ENCODE peak calls at places on chromosomes 13 and 19, in eight cellular contexts. One of them, this sample, is unnamed.
A peak's percentile ranks its signal among the peaks of the same experiment; 100 is the strongest.

GRCh38 chr13:33075996-33076395 is 59.8 kb downstream of the KL start:
- DNase-seq in CD4-positive, alpha-beta T cell: no peak
- DNase-seq in astrocyte of the spinal cord: no peak
- DNase-seq in Peyer's patch: no peak
- DNase-seq in BJ: no peak
- DNase-seq in mammary epithelial cell: no peak
- DNase-seq in tibial nerve: no peak
- DNase-seq in AG09319: no peak
- DNase-seq in this sample: no peak

GRCh38 chr19:19405919-19406877 is 723 bp downstream of the GATAD2A start:
- DNase-seq in Peyer's patch: peak; percentile 70
- DNase-seq in AG09319: no peak
- DNase-seq in CD4-positive, alpha-beta T cell: no peak
- DNase-seq in astrocyte of the spinal cord: peak; percentile 51
- DNase-seq in tibial nerve: no peak
- DNase-seq in BJ: no peak
- DNase-seq in mammary epithelial cell: peak; percentile 50
- DNase-seq in this sample: no peak

GRCh38 chr19:49689133-49690072 is at the start of gene ADM5:
- DNase-seq in BJ: no peak
- DNase-seq in astrocyte of the spinal cord: no peak
- DNase-seq in Peyer's patch: peak; percentile 67
- DNase-seq in tibial nerve: no peak
- DNase-seq in mammary epithelial cell: no peak
- DNase-seq in AG09319: no peak
- DNase-seq in CD4-positive, alpha-beta T cell: no peak
- DNase-seq in this sample: peak; percentile 91

GRCh38 chr19:3895788-3896187 is 15.3 kb downstream of the ATCAY start:
- DNase-seq in mammary epithelial cell: no peak
- DNase-seq in astrocyte of the spinal cord: no peak
- DNase-seq in AG09319: no peak
- DNase-seq in BJ: no peak
- DNase-seq in Peyer's patch: no peak
- DNase-seq in CD4-positive, alpha-beta T cell: no peak
- DNase-seq in tibial nerve: no peak
- DNase-seq in this sample: no peak

GRCh38 chr19:58510084-58510862 is 1.5 kb downstream of the SLC27A5 start:
- DNase-seq in CD4-positive, alpha-beta T cell: no peak
- DNase-seq in AG09319: no peak
- DNase-seq in Peyer's patch: no peak
- DNase-seq in mammary epithelial cell: no peak
- DNase-seq in tibial nerve: no peak
- DNase-seq in astrocyte of the spinal cord: no peak
- DNase-seq in BJ: no peak
- DNase-seq in this sample: no peak

GRCh38 chr19:55212447-55212846 is 3.1 kb upstream of the PTPRH start:
- DNase-seq in tibial nerve: no peak
- DNase-seq in mammary epithelial cell: no peak
- DNase-seq in BJ: no peak
- DNase-seq in AG09319: no peak
- DNase-seq in Peyer's patch: peak; percentile 80
- DNase-seq in astrocyte of the spinal cord: no peak
- DNase-seq in CD4-positive, alpha-beta T cell: peak; percentile 4
- DNase-seq in this sample: no peak

GRCh38 chr19:1070931-1071791 is 4.2 kb downstream of the ARHGAP45 start:
- DNase-seq in mammary epithelial cell: no peak
- DNase-seq in AG09319: no peak
- DNase-seq in astrocyte of the spinal cord: no peak
- DNase-seq in Peyer's patch: no peak
- DNase-seq in tibial nerve: no peak
- DNase-seq in BJ: no peak
- DNase-seq in CD4-positive, alpha-beta T cell: no peak
- DNase-seq in this sample: no peak

GRCh38 chr13:19685445-19685844 is 52.0 kb downstream of the MPHOSPH8 start:
- DNase-seq in mammary epithelial cell: no peak
- DNase-seq in tibial nerve: no peak
- DNase-seq in astrocyte of the spinal cord: no peak
- DNase-seq in AG09319: no peak
- DNase-seq in BJ: no peak
- DNase-seq in Peyer's patch: no peak
- DNase-seq in CD4-positive, alpha-beta T cell: no peak
- DNase-seq in this sample: no peak

GRCh38 chr13:101915333-101915732 is 462.9 kb downstream of the ITGBL1 start:
- DNase-seq in Peyer's patch: no peak
- DNase-seq in BJ: no peak
- DNase-seq in mammary epithelial cell: no peak
- DNase-seq in astrocyte of the spinal cord: no peak
- DNase-seq in CD4-positive, alpha-beta T cell: no peak
- DNase-seq in tibial nerve: no peak
- DNase-seq in AG09319: no peak
- DNase-seq in this sample: no peak

GRCh38 chr13:47499358-47500150 is 501.5 kb downstream of the SUCLA2 start:
- DNase-seq in tibial nerve: no peak
- DNase-seq in Peyer's patch: no peak
- DNase-seq in AG09319: peak; percentile 64
- DNase-seq in astrocyte of the spinal cord: peak; percentile 92
- DNase-seq in mammary epithelial cell: peak; percentile 81
- DNase-seq in BJ: peak; percentile 77
- DNase-seq in CD4-positive, alpha-beta T cell: no peak
- DNase-seq in this sample: no peak

GRCh38 chr19:42024622-42025111 is 30.6 kb upstream of the ATP1A3 start:
- DNase-seq in mammary epithelial cell: no peak
- DNase-seq in Peyer's patch: no peak
- DNase-seq in AG09319: peak; percentile 14
- DNase-seq in tibial nerve: no peak
- DNase-seq in CD4-positive, alpha-beta T cell: no peak
- DNase-seq in astrocyte of the spinal cord: no peak
- DNase-seq in BJ: peak; percentile 44
- DNase-seq in this sample: peak; percentile 25

GRCh38 chr13:70108276-70108845 is at the start of gene KLHL1:
- DNase-seq in Peyer's patch: no peak
- DNase-seq in tibial nerve: no peak
- DNase-seq in CD4-positive, alpha-beta T cell: no peak
- DNase-seq in BJ: no peak
- DNase-seq in astrocyte of the spinal cord: no peak
- DNase-seq in AG09319: no peak
- DNase-seq in mammary epithelial cell: no peak
- DNase-seq in this sample: no peak

GRCh38 chr13:51107996-51108395 is 3.1 kb downstream of the C13orf42 start:
- DNase-seq in mammary epithelial cell: no peak
- DNase-seq in Peyer's patch: no peak
- DNase-seq in CD4-positive, alpha-beta T cell: no peak
- DNase-seq in tibial nerve: no peak
- DNase-seq in BJ: no peak
- DNase-seq in AG09319: no peak
- DNase-seq in astrocyte of the spinal cord: no peak
- DNase-seq in this sample: no peak

GRCh38 chr13:63625869-63626268 is 2210.2 kb upstream of the PCDH20 start:
- DNase-seq in astrocyte of the spinal cord: peak; percentile 15
- DNase-seq in AG09319: no peak
- DNase-seq in mammary epithelial cell: no peak
- DNase-seq in BJ: no peak
- DNase-seq in Peyer's patch: no peak
- DNase-seq in tibial nerve: no peak
- DNase-seq in CD4-positive, alpha-beta T cell: no peak
- DNase-seq in this sample: no peak

GRCh38 chr19:11261902-11262839 is at the start of gene DOCK6:
- DNase-seq in astrocyte of the spinal cord: no peak
- DNase-seq in mammary epithelial cell: no peak
- DNase-seq in CD4-positive, alpha-beta T cell: no peak
- DNase-seq in AG09319: no peak
- DNase-seq in Peyer's patch: peak; percentile 66
- DNase-seq in tibial nerve: no peak
- DNase-seq in BJ: no peak
- DNase-seq in this sample: no peak

GRCh38 chr13:41019027-41019487 is at the start of gene ELF1:
- DNase-seq in tibial nerve: no peak
- DNase-seq in mammary epithelial cell: peak; percentile 90
- DNase-seq in BJ: no peak
- DNase-seq in Peyer's patch: peak; percentile 91
- DNase-seq in astrocyte of the spinal cord: peak; percentile 70
- DNase-seq in CD4-positive, alpha-beta T cell: peak; percentile 49
- DNase-seq in AG09319: no peak
- DNase-seq in this sample: no peak

GRCh38 chr19:4575978-4576933 is 16.8 kb upstream of the SEMA6B start:
- DNase-seq in tibial nerve: peak; percentile 56
- DNase-seq in CD4-positive, alpha-beta T cell: peak; percentile 62
- DNase-seq in mammary epithelial cell: no peak
- DNase-seq in astrocyte of the spinal cord: peak; percentile 38
- DNase-seq in BJ: no peak
- DNase-seq in Peyer's patch: peak; percentile 83
- DNase-seq in AG09319: no peak
- DNase-seq in this sample: peak; percentile 94

GRCh38 chr13:110629735-110630134 is 14.4 kb downstream of the NAXD start:
- DNase-seq in Peyer's patch: no peak
- DNase-seq in tibial nerve: no peak
- DNase-seq in astrocyte of the spinal cord: no peak
- DNase-seq in BJ: no peak
- DNase-seq in AG09319: no peak
- DNase-seq in mammary epithelial cell: no peak
- DNase-seq in CD4-positive, alpha-beta T cell: no peak
- DNase-seq in this sample: no peak

GRCh38 chr13:39144941-39145533 is 106.8 kb downstream of the NHLRC3 start:
- DNase-seq in astrocyte of the spinal cord: peak; percentile 62
- DNase-seq in mammary epithelial cell: peak; percentile 54
- DNase-seq in tibial nerve: peak; percentile 35
- DNase-seq in AG09319: peak; percentile 43
- DNase-seq in CD4-positive, alpha-beta T cell: no peak
- DNase-seq in Peyer's patch: peak; percentile 76
- DNase-seq in BJ: peak; percentile 11
- DNase-seq in this sample: peak; percentile 57

GRCh38 chr13:110269509-110270185 is 37.3 kb downstream of the COL4A1 start:
- DNase-seq in Peyer's patch: peak; percentile 19
- DNase-seq in tibial nerve: no peak
- DNase-seq in astrocyte of the spinal cord: no peak
- DNase-seq in mammary epithelial cell: no peak
- DNase-seq in AG09319: no peak
- DNase-seq in CD4-positive, alpha-beta T cell: no peak
- DNase-seq in BJ: no peak
- DNase-seq in this sample: peak; percentile 76

GRCh38 chr13:80389073-80390038 is 48.4 kb upstream of the SPRY2 start:
- DNase-seq in mammary epithelial cell: no peak
- DNase-seq in Peyer's patch: no peak
- DNase-seq in CD4-positive, alpha-beta T cell: no peak
- DNase-seq in tibial nerve: no peak
- DNase-seq in astrocyte of the spinal cord: no peak
- DNase-seq in BJ: no peak
- DNase-seq in AG09319: no peak
- DNase-seq in this sample: no peak

GRCh38 chr19:48520134-48520533 is 8.5 kb upstream of the LMTK3 start:
- DNase-seq in BJ: no peak
- DNase-seq in astrocyte of the spinal cord: no peak
- DNase-seq in Peyer's patch: no peak
- DNase-seq in mammary epithelial cell: no peak
- DNase-seq in tibial nerve: no peak
- DNase-seq in CD4-positive, alpha-beta T cell: no peak
- DNase-seq in AG09319: no peak
- DNase-seq in this sample: no peak

DNA sequence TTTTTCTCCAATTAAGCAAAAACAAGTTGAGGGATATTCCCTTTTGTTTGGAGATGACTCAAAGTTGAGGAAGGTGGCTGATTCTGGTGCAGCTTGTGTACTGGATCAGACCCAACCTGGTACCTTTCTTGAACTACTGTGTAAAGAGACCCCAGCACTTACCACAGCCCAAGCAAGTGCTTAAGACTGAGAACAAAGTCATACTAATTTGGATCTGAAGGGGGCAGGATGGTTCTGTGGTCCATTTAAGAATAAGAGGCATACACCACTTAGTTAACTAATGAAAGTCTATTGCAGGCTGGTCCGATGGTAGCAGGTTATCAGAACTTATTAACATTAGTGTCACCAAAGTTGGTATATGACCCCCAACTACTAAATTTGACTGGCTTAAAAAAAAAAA is 6.3 kb downstream of the THSD1 start:
- DNase-seq in CD4-positive, alpha-beta T cell: no peak
- DNase-seq in Peyer's patch: no peak
- DNase-seq in tibial nerve: no peak
- DNase-seq in BJ: no peak
- DNase-seq in astrocyte of the spinal cord: no peak
- DNase-seq in AG09319: no peak
- DNase-seq in mammary epithelial cell: no peak
- DNase-seq in this sample: no peak
- TF ChIP-seq CTCF in CD4-positive, alpha-beta T cell: no peak
- TF ChIP-seq CTCF in Peyer's patch: no peak
- TF ChIP-seq CTCF in tibial nerve: no peak
- TF ChIP-seq CTCF in BJ: peak; percentile 7
- TF ChIP-seq CTCF in astrocyte of the spinal cord: no peak
- TF ChIP-seq CTCF in AG09319: no peak
- TF ChIP-seq CTCF in mammary epithelial cell: peak; percentile 41
- TF ChIP-seq CTCF in this sample: no peak

GRCh38 chr13:67844544-67844943 is 614.4 kb upstream of the PCDH9 start:
- DNase-seq in BJ: no peak
- DNase-seq in AG09319: no peak
- DNase-seq in CD4-positive, alpha-beta T cell: no peak
- DNase-seq in astrocyte of the spinal cord: peak; percentile 14
- DNase-seq in mammary epithelial cell: no peak
- DNase-seq in tibial nerve: no peak
- DNase-seq in Peyer's patch: no peak
- DNase-seq in this sample: no peak

GRCh38 chr13:67841071-67841470 is 610.9 kb upstream of the PCDH9 start:
- DNase-seq in Peyer's patch: no peak
- DNase-seq in astrocyte of the spinal cord: no peak
- DNase-seq in AG09319: no peak
- DNase-seq in BJ: no peak
- DNase-seq in mammary epithelial cell: no peak
- DNase-seq in tibial nerve: no peak
- DNase-seq in CD4-positive, alpha-beta T cell: no peak
- DNase-seq in this sample: no peak
- TF ChIP-seq CTCF in Peyer's patch: no peak
- TF ChIP-seq CTCF in astrocyte of the spinal cord: no peak
- TF ChIP-seq CTCF in AG09319: no peak
- TF ChIP-seq CTCF in BJ: no peak
- TF ChIP-seq CTCF in mammary epithelial cell: no peak
- TF ChIP-seq CTCF in tibial nerve: no peak
- TF ChIP-seq CTCF in CD4-positive, alpha-beta T cell: no peak
- TF ChIP-seq CTCF in this sample: no peak

GRCh38 chr13:76884167-76884566 is 2.0 kb downstream of the KCTD12 start:
- DNase-seq in AG09319: no peak
- DNase-seq in Peyer's patch: peak; percentile 53
- DNase-seq in BJ: no peak
- DNase-seq in astrocyte of the spinal cord: peak; percentile 30
- DNase-seq in CD4-positive, alpha-beta T cell: no peak
- DNase-seq in mammary epithelial cell: peak; percentile 49
- DNase-seq in tibial nerve: peak; percentile 18
- DNase-seq in this sample: no peak
- TF ChIP-seq CTCF in AG09319: peak; percentile 60
- TF ChIP-seq CTCF in Peyer's patch: no peak
- TF ChIP-seq CTCF in BJ: peak; percentile 39
- TF ChIP-seq CTCF in astrocyte of the spinal cord: peak; percentile 41
- TF ChIP-seq CTCF in CD4-positive, alpha-beta T cell: no peak
- TF ChIP-seq CTCF in mammary epithelial cell: peak; percentile 72
- TF ChIP-seq CTCF in tibial nerve: peak; percentile 19
- TF ChIP-seq CTCF in this sample: no peak

DNA sequence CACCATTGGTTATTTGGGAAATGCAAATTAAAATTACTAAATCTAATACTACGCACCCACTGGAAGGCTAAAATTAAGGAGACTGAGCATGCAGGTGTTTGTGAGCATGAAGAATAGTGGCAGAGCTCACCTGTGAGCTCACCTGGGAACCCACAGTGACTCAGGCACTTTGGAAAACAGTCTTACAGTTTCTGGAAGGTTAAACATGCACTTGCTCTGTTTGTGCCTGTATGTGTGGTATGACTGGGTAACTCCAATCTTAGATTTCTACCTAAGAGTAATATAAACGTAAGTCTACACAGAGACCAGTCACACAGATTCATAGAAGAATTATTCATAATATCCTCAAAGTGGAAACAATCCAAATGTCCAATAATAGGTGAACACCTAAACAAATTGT is 318.8 kb downstream of the ATP8A2 start:
- DNase-seq in astrocyte of the spinal cord: no peak
- DNase-seq in CD4-positive, alpha-beta T cell: no peak
- DNase-seq in BJ: no peak
- DNase-seq in AG09319: no peak
- DNase-seq in tibial nerve: no peak
- DNase-seq in Peyer's patch: no peak
- DNase-seq in mammary epithelial cell: peak; percentile 40
- DNase-seq in this sample: no peak
- TF ChIP-seq CTCF in astrocyte of the spinal cord: no peak
- TF ChIP-seq CTCF in CD4-positive, alpha-beta T cell: no peak
- TF ChIP-seq CTCF in BJ: no peak
- TF ChIP-seq CTCF in AG09319: no peak
- TF ChIP-seq CTCF in tibial nerve: no peak
- TF ChIP-seq CTCF in Peyer's patch: no peak
- TF ChIP-seq CTCF in mammary epithelial cell: no peak
- TF ChIP-seq CTCF in this sample: no peak